ENCODE peak calls at places on chromosomes 13 and 19, in seven cellular contexts. C is pancreas, Y is dorsolateral prefrontal cortex, E is progenitor cell of endocrine pancreas, M is brain microvascular endothelial cell, G is cardiac fibroblast, B is mucosa of descending colon. A is an unnamed sample.

GRCh38 chr19:41426116-41426841 is 895 bp downstream of the B3GNT8 start:
- DNase-seq in C (peak), Y (no peak), E (no peak), M (no peak), G (no peak), B (peak), A (no peak)

GRCh38 chr19:45973564-45974338 is at the start of gene NOVA2:
- DNase-seq in C (peak), Y (peak), E (peak), M (peak), G (peak), B (peak), A (no peak)

GRCh38 chr13:46751811-46752635 is 44.9 kb downstream of the ESD start:
- DNase-seq in C (no peak), Y (peak), E (no peak), M (no peak), G (no peak), B (no peak), A (peak)

GRCh38 chr13:94878721-94879120 is 166.4 kb upstream of the SOX21 start:
- DNase-seq in C (no peak), Y (no peak), E (no peak), M (no peak), G (no peak), B (no peak), A (no peak)

GRCh38 chr19:928471-929259 is 2.8 kb downstream of the ARID3A start:
- DNase-seq in C (no peak), Y (no peak), E (no peak), M (no peak), G (peak), B (no peak), A (no peak)

GRCh38 chr13:40456397-40456958 is 210.0 kb downstream of the FOXO1 start:
- DNase-seq in C (no peak), Y (no peak), E (no peak), M (no peak), G (no peak), B (no peak), A (no peak)

GRCh38 chr13:45370922-45371406 is 30.0 kb upstream of the TPT1 start:
- DNase-seq in C (peak), Y (peak), E (peak), M (peak), G (peak), B (peak), A (peak)

GRCh38 chr19:22422220-22422619 is at the start of gene ZNF98:
- DNase-seq in C (no peak), Y (peak), E (no peak), M (no peak), G (no peak), B (no peak), A (no peak)

GRCh38 chr13:97141564-97142005 is 80.5 kb upstream of the MBNL2 start:
- DNase-seq in C (no peak), Y (peak), E (peak), M (peak), G (peak), B (peak), A (no peak)

GRCh38 chr13:40130871-40131636 is 475.6 kb downstream of the COG6 start:
- DNase-seq in C (no peak), Y (no peak), E (no peak), M (peak), G (peak), B (no peak), A (no peak)

GRCh38 chr19:11578342-11579142 is 1.1 kb upstream of the ACP5 start:
- DNase-seq in C (peak), Y (no peak), E (no peak), M (no peak), G (peak), B (peak), A (no peak)

GRCh38 chr13:60431108-60431700 is 34.2 kb downstream of the TDRD3 start:
- DNase-seq in C (no peak), Y (no peak), E (no peak), M (peak), G (peak), B (no peak), A (no peak)

GRCh38 chr13:30600470-30600869 is 17.2 kb upstream of the USPL1 start:
- DNase-seq in C (no peak), Y (no peak), E (no peak), M (no peak), G (peak), B (no peak), A (no peak)

GRCh38 chr13:78228940-78229339 is 310.3 kb upstream of the EDNRB start:
- DNase-seq in C (no peak), Y (no peak), E (no peak), M (no peak), G (peak), B (no peak), A (no peak)

GRCh38 chr13:43516401-43516826 is 270.4 kb downstream of the ENOX1 start:
- DNase-seq in C (no peak), Y (no peak), E (no peak), M (no peak), G (peak), B (no peak), A (no peak)
- TF ChIP-seq CTCF in C (no peak), Y (no peak), E (no peak), M (no peak), G (no peak), B (no peak), A (no peak)

GRCh38 chr13:76854209-76854608 is 32.0 kb downstream of the KCTD12 start:
- DNase-seq in C (no peak), Y (no peak), E (no peak), M (no peak), G (no peak), B (no peak), A (no peak)

GRCh38 chr13:76854894-76855293 is 31.3 kb downstream of the KCTD12 start:
- DNase-seq in C (no peak), Y (no peak), E (no peak), M (no peak), G (peak), B (no peak), A (no peak)

GRCh38 chr13:76856141-76856571 is 30.0 kb downstream of the KCTD12 start:
- DNase-seq in C (no peak), Y (no peak), E (no peak), M (peak), G (peak), B (no peak), A (no peak)

GRCh38 chr13:76852991-76853390 is 33.2 kb downstream of the KCTD12 start:
- DNase-seq in C (no peak), Y (no peak), E (no peak), M (peak), G (peak), B (no peak), A (no peak)

DNA sequence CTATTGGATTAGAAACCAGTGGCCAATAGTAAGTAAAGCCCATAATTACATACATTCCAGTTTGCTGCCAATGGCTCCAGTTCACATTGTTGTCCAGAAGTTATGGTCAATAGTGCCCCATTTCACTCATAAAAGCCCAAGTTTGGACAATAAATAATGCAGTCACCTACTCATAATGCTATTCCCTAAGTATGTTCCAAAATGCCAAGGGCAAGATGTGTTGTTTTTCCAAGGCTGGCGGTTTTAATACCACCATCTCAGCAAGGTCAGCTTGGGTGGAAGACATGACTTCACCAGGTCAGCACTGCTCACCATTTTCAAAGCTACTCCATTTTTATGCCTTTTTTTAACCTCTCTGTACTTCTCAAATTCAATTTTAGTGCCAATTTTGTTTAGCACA is 32.7 kb downstream of the KCTD12 start:
- DNase-seq in C (no peak), Y (no peak), E (no peak), M (no peak), G (peak), B (no peak), A (no peak)
- TF ChIP-seq CTCF in C (no peak), Y (no peak), E (no peak), M (no peak), G (no peak), B (no peak), A (no peak)

GRCh38 chr13:79500829-79501228 is 19.9 kb downstream of the NDFIP2 start:
- DNase-seq in C (no peak), Y (no peak), E (no peak), M (no peak), G (no peak), B (no peak), A (no peak)

GRCh38 chr13:79501538-79502232 is 20.7 kb downstream of the NDFIP2 start:
- DNase-seq in C (no peak), Y (no peak), E (no peak), M (no peak), G (no peak), B (no peak), A (no peak)

GRCh38 chr13:79497852-79498251 is 16.9 kb downstream of the NDFIP2 start:
- DNase-seq in C (no peak), Y (no peak), E (no peak), M (no peak), G (no peak), B (no peak), A (no peak)

GRCh38 chr13:79503473-79504017 is 22.6 kb downstream of the NDFIP2 start:
- DNase-seq in C (no peak), Y (no peak), E (no peak), M (no peak), G (no peak), B (no peak), A (no peak)

GRCh38 chr13:79503069-79503468 is 22.1 kb downstream of the NDFIP2 start:
- DNase-seq in C (no peak), Y (no peak), E (no peak), M (no peak), G (no peak), B (no peak), A (no peak)
- TF ChIP-seq CTCF in C (no peak), Y (no peak), E (no peak), M (no peak), G (no peak), B (no peak), A (no peak)

GRCh38 chr19:51367565-51368365 is 1.0 kb downstream of the CLDND2 start:
- DNase-seq in C (peak), Y (peak), E (peak), M (peak), G (peak), B (peak), A (peak)
- TF ChIP-seq CTCF in C (no peak), Y (no peak), E (no peak), M (no peak), G (no peak), B (no peak), A (no peak)

GRCh38 chr19:51830263-51830662 is 35.3 kb downstream of the FPR3 start:
- DNase-seq in C (no peak), Y (no peak), E (no peak), M (no peak), G (peak), B (no peak), A (no peak)
- TF ChIP-seq CTCF in C (no peak), Y (peak), E (no peak), M (no peak), G (peak), B (no peak), A (no peak)

DNA sequence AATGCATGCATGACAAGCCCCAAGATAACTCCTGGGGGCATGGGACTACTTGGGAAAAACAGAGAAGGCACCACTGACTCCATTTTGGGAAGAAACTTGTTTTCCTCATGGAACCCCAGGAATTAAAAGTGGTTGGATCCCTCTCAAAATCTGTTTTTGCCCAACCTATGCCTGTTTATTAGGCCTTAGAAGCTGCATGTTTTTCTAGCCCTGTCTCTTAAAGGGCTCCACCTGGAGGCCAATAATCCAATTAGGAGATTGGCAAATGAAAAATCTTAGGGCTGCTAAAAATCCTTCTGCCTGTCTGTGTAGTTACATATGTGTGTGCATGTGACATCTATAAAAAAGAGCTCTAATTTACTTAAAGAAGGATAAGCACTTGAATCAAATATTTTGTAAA is 26.9 kb downstream of the MED4 start:
- DNase-seq in C (no peak), Y (no peak), E (no peak), M (no peak), G (no peak), B (no peak), A (no peak)
- TF ChIP-seq CTCF in C (no peak), Y (no peak), E (no peak), M (peak), G (no peak), B (no peak), A (no peak)

GRCh38 chr19:17512574-17512939 is 1.1 kb downstream of the PGLS start:
- DNase-seq in C (no peak), Y (no peak), E (no peak), M (no peak), G (no peak), B (no peak), A (no peak)

GRCh38 chr19:17513801-17514200 is 2.4 kb downstream of the PGLS start:
- DNase-seq in C (no peak), Y (no peak), E (no peak), M (no peak), G (no peak), B (no peak), A (no peak)

GRCh38 chr19:17510220-17510993 is 1.0 kb upstream of the PGLS start:
- DNase-seq in C (no peak), Y (no peak), E (no peak), M (no peak), G (peak), B (no peak), A (no peak)

GRCh38 chr19:17515408-17516149 is 4.1 kb downstream of the PGLS start:
- DNase-seq in C (no peak), Y (no peak), E (no peak), M (no peak), G (no peak), B (no peak), A (no peak)

GRCh38 chr19:17511724-17512573 is 500 bp downstream of the PGLS start:
- DNase-seq in C (peak), Y (peak), E (peak), M (peak), G (peak), B (peak), A (peak)
- TF ChIP-seq CTCF in C (no peak), Y (peak), E (no peak), M (peak), G (no peak), B (peak), A (no peak)

GRCh38 chr19:49056101-49056901 is 1.2 kb downstream of the CGB7 start:
- DNase-seq in C (peak), Y (no peak), E (peak), M (peak), G (peak), B (peak), A (peak)
- TF ChIP-seq CTCF in C (no peak), Y (peak), E (peak), M (peak), G (peak), B (no peak), A (no peak)

GRCh38 chr19:17451820-17452219 is 3.4 kb upstream of the TMEM221 start:
- DNase-seq in C (no peak), Y (no peak), E (no peak), M (no peak), G (no peak), B (no peak), A (no peak)

GRCh38 chr19:17450264-17451075 is 2.0 kb upstream of the TMEM221 start:
- DNase-seq in C (no peak), Y (no peak), E (no peak), M (no peak), G (no peak), B (no peak), A (no peak)

GRCh38 chr19:17445526-17446165 is 2.8 kb downstream of the TMEM221 start:
- DNase-seq in C (no peak), Y (no peak), E (no peak), M (no peak), G (no peak), B (no peak), A (no peak)

GRCh38 chr19:17447704-17448189 is 721 bp downstream of the TMEM221 start:
- DNase-seq in C (no peak), Y (no peak), E (no peak), M (no peak), G (no peak), B (no peak), A (no peak)

GRCh38 chr19:17448190-17448967 is at the start of gene TMEM221:
- DNase-seq in C (peak), Y (no peak), E (peak), M (no peak), G (peak), B (peak), A (peak)
- TF ChIP-seq CTCF in C (peak), Y (peak), E (peak), M (peak), G (peak), B (peak), A (peak)

GRCh38 chr19:33235269-33235995 is 9.8 kb upstream of the SLC7A10 start:
- DNase-seq in C (peak), Y (peak), E (peak), M (peak), G (peak), B (peak), A (peak)
- TF ChIP-seq CTCF in C (peak), Y (peak), E (peak), M (peak), G (peak), B (peak), A (peak)

A was measured in natural killer cell.